ENCODE peak calls at places on chromosomes 7 and 10, in five cellular contexts. N is A549, O is IMR-90, X is HCT116, S is GM23248. T is an unnamed sample.

GRCh38 chr10:63375006-63375405 is 90.8 kb downstream of the JMJD1C start:
- DNase-seq in N (no peak), O (no peak), X (no peak), S (peak), T (no peak)

GRCh38 chr10:110067960-110068770 is 60.4 kb downstream of the ADD3 start:
- DNase-seq in N (no peak), O (no peak), X (no peak), S (peak), T (no peak)

GRCh38 chr7:105829681-105830322 is 46.6 kb downstream of the ATXN7L1 start:
- DNase-seq in N (no peak), O (peak), X (no peak), S (peak), T (no peak)

GRCh38 chr7:78587443-78588044 is 789.0 kb downstream of the PHTF2 start:
- DNase-seq in N (peak), O (peak), X (peak), S (peak), T (no peak)

GRCh38 chr7:90453931-90454330 is 15.5 kb upstream of the PTTG1IP2 start:
- DNase-seq in N (no peak), O (no peak), X (no peak), S (no peak), T (no peak)

GRCh38 chr10:120480065-120480600 is 23.1 kb downstream of the PLPP4 start:
- DNase-seq in N (no peak), O (no peak), X (no peak), S (peak), T (no peak)

GRCh38 chr10:8304861-8305260 is 250.4 kb downstream of the GATA3 start:
- DNase-seq in N (no peak), O (no peak), X (no peak), S (no peak), T (no peak)

GRCh38 chr10:30705625-30706149 is 76.1 kb upstream of the LYZL2 start:
- DNase-seq in N (no peak), O (no peak), X (no peak), S (no peak), T (no peak)

GRCh38 chr7:35717013-35717412 is 22.1 kb upstream of the HERPUD2 start:
- DNase-seq in N (no peak), O (no peak), X (no peak), S (no peak), T (no peak)

GRCh38 chr7:50531928-50532327 is 33.3 kb downstream of the DDC start:
- DNase-seq in N (no peak), O (peak), X (no peak), S (peak), T (no peak)

GRCh38 chr7:85322252-85322651 is 135.4 kb upstream of the SEMA3D start:
- DNase-seq in N (no peak), O (no peak), X (no peak), S (no peak), T (no peak)

GRCh38 chr10:132369636-132370185 is 27.3 kb upstream of the PWWP2B start:
- DNase-seq in N (no peak), O (no peak), X (no peak), S (no peak), T (no peak)

GRCh38 chr7:112195717-112196116 is 10.5 kb downstream of the DOCK4 start:
- DNase-seq in N (no peak), O (no peak), X (no peak), S (no peak), T (no peak)

GRCh38 chr10:113133497-113133896 is 183.4 kb downstream of the TCF7L2 start:
- DNase-seq in N (peak), O (peak), X (no peak), S (peak), T (no peak)

GRCh38 chr7:39735903-39736302 is 112.5 kb downstream of the RALA start:
- DNase-seq in N (no peak), O (peak), X (no peak), S (no peak), T (no peak)

GRCh38 chr10:7789390-7789789 is 1.4 kb downstream of the ATP5F1C start:
- DNase-seq in N (no peak), O (peak), X (no peak), S (peak), T (no peak)

GRCh38 chr10:87650838-87651237 is 8.8 kb upstream of the PAPSS2 start:
- DNase-seq in N (no peak), O (no peak), X (no peak), S (no peak), T (no peak)

GRCh38 chr10:34889004-34889869 is 74.1 kb upstream of the PARD3 start:
- DNase-seq in N (peak), O (no peak), X (no peak), S (peak), T (no peak)

GRCh38 chr10:121974019-121974534 is 940 bp downstream of the NSMCE4A start:
- DNase-seq in N (no peak), O (no peak), X (no peak), S (no peak), T (no peak)

GRCh38 chr10:48437546-48437945 is 131.1 kb downstream of the MAPK8 start:
- DNase-seq in N (no peak), O (no peak), X (no peak), S (no peak), T (no peak)
- H3K4me3 ChIP-seq in N (no peak), O (no peak), X (no peak), S (no peak), T (no peak)

GRCh38 chr10:129021597-129022304 is 445.3 kb upstream of the MGMT start:
- DNase-seq in N (no peak), O (no peak), X (no peak), S (no peak), T (no peak)
- H3K4me3 ChIP-seq in N (no peak), O (no peak), X (no peak), S (no peak), T (no peak)

DNA sequence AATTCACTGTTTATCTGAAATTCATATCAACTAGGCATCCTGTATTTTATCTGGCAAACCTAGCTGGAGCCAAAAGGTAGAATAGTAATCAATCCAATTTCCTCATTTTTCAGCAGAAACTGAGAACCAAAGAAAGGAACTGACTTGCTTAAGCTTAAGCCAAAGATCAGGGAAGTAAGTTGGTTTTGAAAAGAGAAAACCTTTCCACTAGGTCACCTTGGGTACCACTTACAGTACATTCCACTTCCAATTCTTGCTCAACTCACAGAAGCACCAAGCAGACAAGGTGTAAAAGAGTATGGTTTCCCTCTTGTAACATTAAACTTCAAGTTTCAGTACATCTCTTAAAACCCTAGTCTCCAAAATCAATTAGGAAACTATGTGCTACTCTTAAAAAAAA is 79.6 kb downstream of the ZFAND4 start:
- DNase-seq in N (no peak), O (no peak), X (no peak), S (peak), T (no peak)
- H3K4me3 ChIP-seq in N (no peak), O (no peak), X (no peak), S (peak), T (no peak)

GRCh38 chr7:97006146-97006950 is 995 bp downstream of the DLX6 start:
- DNase-seq in N (peak), O (peak), X (no peak), S (peak), T (no peak)

GRCh38 chr7:97004931-97005763 is at the start of gene DLX6:
- DNase-seq in N (peak), O (peak), X (no peak), S (peak), T (no peak)

GRCh38 chr7:97006951-97007861 is 1.9 kb downstream of the DLX6 start:
- DNase-seq in N (no peak), O (no peak), X (no peak), S (no peak), T (no peak)

GRCh38 chr7:97004237-97004930 is 969 bp upstream of the DLX6 start:
- DNase-seq in N (no peak), O (no peak), X (no peak), S (no peak), T (no peak)

DNA sequence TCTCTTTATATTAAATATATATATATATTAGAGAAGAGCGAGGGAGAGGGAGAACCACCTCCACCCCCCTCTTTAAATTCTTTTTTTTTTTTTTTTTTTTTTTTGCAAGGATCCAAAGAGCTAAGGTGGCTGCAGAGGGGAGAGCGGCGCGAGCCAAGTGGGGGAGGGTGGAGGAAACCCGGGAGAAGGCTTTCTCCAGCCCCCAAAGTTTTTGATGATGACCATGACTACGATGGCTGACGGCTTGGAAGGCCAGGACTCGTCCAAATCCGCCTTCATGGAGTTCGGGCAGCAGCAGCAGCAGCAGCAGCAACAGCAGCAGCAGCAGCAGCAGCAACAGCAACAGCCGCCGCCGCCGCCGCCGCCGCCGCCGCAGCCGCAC is 402 bp downstream of the DLX6 start:
- DNase-seq in N (no peak), O (no peak), X (no peak), S (no peak), T (no peak)
- H3K4me3 ChIP-seq in N (peak), O (peak), X (no peak), S (peak), T (peak)

GRCh38 chr7:155799514-155799913 is 12.7 kb downstream of the SHH start:
- DNase-seq in N (no peak), O (no peak), X (no peak), S (peak), T (no peak)
- H3K4me3 ChIP-seq in N (no peak), O (no peak), X (no peak), S (no peak), T (no peak)

GRCh38 chr7:120587281-120587680 is 270.7 kb downstream of the TSPAN12 start:
- DNase-seq in N (no peak), O (no peak), X (no peak), S (no peak), T (no peak)

GRCh38 chr7:120586561-120586960 is 271.4 kb downstream of the TSPAN12 start:
- DNase-seq in N (no peak), O (no peak), X (no peak), S (no peak), T (no peak)

GRCh38 chr7:120588411-120588810 is 269.5 kb downstream of the TSPAN12 start:
- DNase-seq in N (no peak), O (no peak), X (no peak), S (no peak), T (no peak)

GRCh38 chr7:120583835-120584586 is 273.9 kb downstream of the TSPAN12 start:
- DNase-seq in N (no peak), O (peak), X (peak), S (peak), T (no peak)

DNA sequence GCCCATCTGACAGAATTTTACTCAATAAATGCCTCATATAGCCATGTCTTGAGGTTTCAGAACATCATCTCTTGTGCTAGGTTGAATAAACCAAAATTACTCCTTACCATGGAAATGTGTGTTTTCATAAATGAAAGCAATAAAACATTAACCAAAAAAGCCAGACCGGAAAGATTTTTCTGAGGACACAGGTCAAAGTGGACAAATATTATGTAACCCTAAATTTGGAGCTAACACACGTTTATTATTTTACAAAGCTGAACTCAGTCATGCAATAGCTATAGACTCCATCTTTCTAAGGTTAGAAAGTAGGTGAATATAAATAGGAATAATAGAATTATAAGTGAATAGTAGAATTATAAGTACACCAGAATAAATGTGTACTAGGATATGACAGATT is 269.1 kb downstream of the TSPAN12 start:
- DNase-seq in N (no peak), O (no peak), X (no peak), S (no peak), T (no peak)
- H3K4me3 ChIP-seq in N (no peak), O (no peak), X (no peak), S (no peak), T (no peak)

DNA sequence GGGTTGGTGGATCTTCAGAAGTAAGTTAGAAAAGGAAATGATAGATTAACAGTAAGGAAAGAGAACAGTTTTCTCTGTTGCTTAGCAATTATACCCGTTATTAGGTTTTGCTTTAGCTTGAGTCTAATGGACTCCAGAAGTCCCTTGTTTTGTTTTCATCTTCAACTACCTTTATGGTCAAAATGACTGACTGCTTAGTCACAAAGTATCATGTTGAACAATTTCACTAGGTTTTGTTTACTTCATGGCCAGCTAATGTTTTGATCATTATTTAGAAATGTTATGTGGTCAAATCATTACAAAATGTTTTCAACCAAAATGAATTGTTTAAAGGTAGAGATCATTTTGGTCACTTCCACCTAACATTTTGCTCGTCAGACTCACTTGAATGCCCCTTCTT is 1.9 kb downstream of the UBN2 start:
- DNase-seq in N (no peak), O (peak), X (no peak), S (peak), T (no peak)
- H3K4me3 ChIP-seq in N (peak), O (peak), X (no peak), S (peak), T (no peak)

DNA sequence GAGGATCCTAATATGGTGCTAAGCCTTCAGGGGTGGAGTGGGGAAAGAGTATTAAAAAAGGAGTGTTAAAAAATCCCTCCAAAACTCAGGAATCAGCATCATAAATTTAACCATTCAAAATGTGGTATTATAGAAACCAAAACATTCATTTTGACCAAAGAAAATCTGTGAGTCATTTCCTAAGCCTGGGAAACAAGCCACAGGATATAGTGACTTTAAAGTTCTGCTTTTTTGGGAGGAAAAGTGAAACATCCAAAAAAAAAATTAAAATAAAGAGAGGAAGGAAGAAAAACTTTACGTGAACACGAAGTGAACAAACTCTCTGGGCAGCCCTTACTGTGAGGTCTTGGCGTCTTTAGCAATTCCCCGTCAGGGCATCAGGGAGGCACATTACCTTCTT is 74.0 kb upstream of the GSDME start:
- DNase-seq in N (no peak), O (peak), X (no peak), S (peak), T (no peak)
- H3K4me3 ChIP-seq in N (no peak), O (no peak), X (no peak), S (no peak), T (no peak)

T was measured in effector memory CD4-positive, alpha-beta T cell.